ENCODE peak calls at places on chromosome 7, in ten cellular contexts. O is mesendoderm; M is endodermal cell; T is naive thymus-derived CD4-positive, alpha-beta T cell; D is IMR-90; C is hepatocyte; R is GM23248; A is A549; L is Peyer's patch; U is lower lobe of right lung. P is an unnamed sample.

GRCh38 chr7:91566333-91566732 is 302.1 kb downstream of the FZD1 start:
- DNase-seq in O (no peak), M (no peak), T (no peak), D (no peak), C (no peak), R (peak; percentile 45), A (no peak), L (no peak), U (no peak), P (no peak)

GRCh38 chr7:18860226-18860625 is 257.2 kb downstream of the TWIST1 start:
- DNase-seq in O (no peak), M (no peak), T (no peak), D (no peak), C (no peak), R (no peak), A (no peak), L (no peak), U (no peak), P (no peak)

GRCh38 chr7:94050046-94050445 is 45.9 kb upstream of the BET1 start:
- DNase-seq in O (no peak), M (no peak), T (no peak), D (no peak), C (no peak), R (no peak), A (no peak), L (peak; percentile 80), U (peak; percentile 48), P (no peak)

GRCh38 chr7:141558544-141559183 is 7.5 kb downstream of the AGK start:
- DNase-seq in O (no peak), M (no peak), T (no peak), D (peak; percentile 55), C (no peak), R (peak; percentile 9), A (no peak), L (no peak), U (no peak), P (peak; percentile 79)

GRCh38 chr7:50714851-50715250 is 67.8 kb downstream of the GRB10 start:
- DNase-seq in O (no peak), M (no peak), T (no peak), D (no peak), C (no peak), R (peak; percentile 23), A (peak; percentile 35), L (no peak), U (no peak), P (no peak)

GRCh38 chr7:134886353-134887057 is 99.8 kb upstream of the AGBL3 start:
- DNase-seq in O (peak; percentile 52), M (no peak), T (peak; percentile 18), D (peak; percentile 80), C (peak; percentile 38), R (peak; percentile 74), A (no peak), L (no peak), U (no peak), P (no peak)

GRCh38 chr7:111499027-111499426 is 63.3 kb downstream of the IMMP2L start:
- DNase-seq in O (no peak), M (no peak), T (no peak), D (peak; percentile 83), C (no peak), R (peak; percentile 58), A (peak; percentile 97), L (no peak), U (no peak), P (no peak)

GRCh38 chr7:100655908-100656674 is at the start of gene ACTL6B:
- DNase-seq in O (peak; percentile 82), M (peak; percentile 95), T (peak; percentile 56), D (peak; percentile 18), C (peak; percentile 73), R (peak; percentile 63), A (peak; percentile 36), L (peak; percentile 49), U (peak; percentile 67), P (peak; percentile 47)

GRCh38 chr7:42940985-42941847 is 9.0 kb downstream of the MRPL32 start:
- DNase-seq in O (peak; percentile 89), M (peak; percentile 95), T (peak; percentile 70), D (peak; percentile 66), C (peak; percentile 92), R (peak; percentile 78), A (peak; percentile 70), L (peak; percentile 92), U (peak; percentile 83), P (peak; percentile 61)

GRCh38 chr7:42950417-42950816 is 18.2 kb downstream of the MRPL32 start:
- DNase-seq in O (no peak), M (no peak), T (no peak), D (no peak), C (no peak), R (no peak), A (no peak), L (no peak), U (no peak), P (no peak)

GRCh38 chr7:42946616-42946928 is 14.4 kb downstream of the MRPL32 start:
- DNase-seq in O (no peak), M (no peak), T (no peak), D (no peak), C (no peak), R (no peak), A (no peak), L (no peak), U (no peak), P (no peak)

GRCh38 chr7:42947531-42947930 is 15.4 kb downstream of the MRPL32 start:
- DNase-seq in O (no peak), M (no peak), T (no peak), D (no peak), C (no peak), R (no peak), A (no peak), L (no peak), U (no peak), P (no peak)

GRCh38 chr7:42945821-42946615 is 13.8 kb downstream of the MRPL32 start:
- DNase-seq in O (no peak), M (no peak), T (no peak), D (no peak), C (no peak), R (peak; percentile 47), A (no peak), L (no peak), U (no peak), P (peak; percentile 71)
- H3K27ac ChIP-seq in O (no peak overlapping the region), M (no peak overlapping the region), T (no peak overlapping the region), D (no peak overlapping the region), C (no peak overlapping the region), R (no peak overlapping the region), A (no peak overlapping the region), L (no peak overlapping the region), U (no peak overlapping the region), P (no peak overlapping the region)

DNA sequence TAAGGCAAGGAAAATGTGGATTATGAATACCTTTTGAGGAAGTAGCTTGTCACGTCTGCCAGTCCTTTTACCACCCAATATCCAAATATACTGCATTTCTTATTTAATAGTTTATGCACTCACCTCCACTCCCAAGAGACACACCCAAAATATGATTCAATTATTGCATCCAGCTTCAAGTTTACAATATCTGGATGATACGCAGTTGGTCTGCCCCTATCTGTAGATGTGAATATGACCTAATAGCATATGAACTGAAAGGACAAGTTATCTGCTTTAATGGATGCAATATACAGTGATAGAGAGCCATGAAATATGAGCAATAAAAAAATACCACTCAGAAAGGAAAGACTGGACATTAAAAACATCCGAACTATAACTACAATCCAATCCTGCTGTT is 159.4 kb upstream of the MAGI2 start:
- DNase-seq in O (no peak), M (no peak), T (no peak), D (no peak), C (no peak), R (no peak), A (no peak), L (no peak), U (no peak), P (no peak)
- H3K4me1 ChIP-seq in O (no peaks in the 10 kb centered on the region), M (peaks cover 3% of the 10 kb centered on the region), T (no peaks in the 10 kb centered on the region), D (no peaks in the 10 kb centered on the region), C (peaks cover 6% of the 10 kb centered on the region), R (peaks cover 3% of the 10 kb centered on the region), A (no peaks in the 10 kb centered on the region), L (no peaks in the 10 kb centered on the region), U (no peaks in the 10 kb centered on the region), P (no peaks in the 10 kb centered on the region)

DNA sequence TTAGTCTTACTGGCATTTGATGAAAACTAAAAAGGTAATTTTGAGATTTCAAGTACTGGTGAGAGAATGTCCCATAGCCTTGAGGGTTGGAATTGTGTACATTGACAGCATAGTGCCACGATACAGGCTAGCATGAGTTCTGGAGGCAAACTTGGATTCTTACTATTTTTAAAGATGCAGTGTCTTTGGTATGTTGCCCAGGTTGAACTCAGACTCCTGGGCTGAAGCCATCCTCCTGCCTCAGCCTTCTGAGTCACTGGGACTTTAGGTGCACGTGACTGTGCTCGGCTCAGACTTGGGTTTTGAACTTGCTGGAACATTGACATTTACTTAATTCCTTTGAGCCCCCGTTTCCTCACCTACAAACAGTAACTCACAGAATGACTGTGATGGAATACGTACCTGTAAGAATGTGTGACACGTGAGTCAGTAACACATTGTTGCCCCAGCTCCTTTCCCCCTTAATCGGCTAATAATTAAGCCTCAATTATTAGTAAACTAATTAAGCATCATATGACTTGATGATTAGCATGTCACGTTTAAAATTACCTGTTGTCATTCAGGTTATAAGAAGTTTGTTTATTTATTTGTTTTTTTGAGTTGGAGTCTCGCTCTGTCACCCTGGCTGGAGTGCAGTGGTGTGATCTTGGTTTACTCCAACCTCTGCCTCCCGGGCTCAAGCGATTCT is 10.6 kb downstream of the DNAJB6 start:
- DNase-seq in O (no peak), M (no peak), T (no peak), D (peak; percentile 85), C (peak; percentile 34), R (peak; percentile 98), A (peak; percentile 46), L (no peak), U (no peak), P (no peak)
- H3K27ac ChIP-seq in O (no peak overlapping the region), M (no peak overlapping the region), T (no peak overlapping the region), D (no peak overlapping the region), C (no peak overlapping the region), R (peak overlapping the region; percentile 80), A (peak overlapping the region; percentile 29), L (no peak overlapping the region), U (no peak overlapping the region), P (no peak overlapping the region)

GRCh38 chr7:107171496-107171895 is 2.7 kb downstream of the HBP1 start:
- DNase-seq in O (no peak), M (no peak), T (no peak), D (no peak), C (no peak), R (no peak), A (no peak), L (no peak), U (no peak), P (no peak)

GRCh38 chr7:107173191-107173590 is 4.4 kb downstream of the HBP1 start:
- DNase-seq in O (peak; percentile 32), M (no peak), T (no peak), D (no peak), C (no peak), R (no peak), A (no peak), L (no peak), U (no peak), P (no peak)

GRCh38 chr7:107170051-107170661 is 1.4 kb downstream of the HBP1 start:
- DNase-seq in O (no peak), M (no peak), T (no peak), D (no peak), C (no peak), R (peak; percentile 31), A (no peak), L (no peak), U (no peak), P (no peak)

GRCh38 chr7:107173691-107174406 is 5.0 kb downstream of the HBP1 start:
- DNase-seq in O (no peak), M (no peak), T (no peak), D (no peak), C (no peak), R (no peak), A (no peak), L (no peak), U (no peak), P (no peak)

DNA sequence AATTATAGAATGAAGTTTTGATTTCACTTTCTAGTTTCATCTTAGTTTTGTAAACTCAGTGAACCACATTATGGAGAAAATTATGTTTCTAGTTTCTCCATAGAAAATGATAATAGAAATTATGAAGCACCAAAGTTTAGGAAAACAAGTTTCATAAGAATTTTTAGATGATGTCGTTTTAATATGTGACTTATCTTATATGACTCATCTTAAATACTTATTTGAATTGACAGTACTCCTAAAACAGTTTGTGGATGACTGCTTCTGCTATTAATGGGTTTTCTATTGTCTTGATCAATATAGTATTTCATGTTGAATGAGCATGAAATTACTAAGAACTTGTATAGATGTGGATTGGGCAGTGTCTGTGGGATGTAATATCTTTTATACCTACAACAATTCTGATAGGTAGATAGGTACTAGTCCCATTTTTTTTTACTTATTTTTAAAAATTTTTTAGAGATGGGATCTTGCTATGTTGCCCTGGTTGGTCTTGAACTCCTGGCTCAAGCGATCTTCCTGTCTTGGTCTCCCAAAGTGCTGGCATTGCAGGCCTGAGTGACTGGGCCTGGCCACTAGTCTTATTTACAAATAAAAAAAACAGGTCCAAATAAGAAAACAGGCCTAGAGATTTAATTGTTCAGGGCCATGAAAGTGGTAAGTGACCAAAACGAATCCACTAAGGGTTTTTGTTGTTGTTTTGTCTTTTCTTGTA is 3.7 kb downstream of the HBP1 start:
- DNase-seq in O (no peak), M (no peak), T (no peak), D (no peak), C (no peak), R (peak; percentile 20), A (no peak), L (no peak), U (no peak), P (no peak)
- H3K4me1 ChIP-seq in O (no peaks in the 10 kb centered on the region), M (no peaks in the 10 kb centered on the region), T (peaks cover 49% of the 10 kb centered on the region), D (peaks cover 3% of the 10 kb centered on the region), C (peaks cover 9% of the 10 kb centered on the region), R (peaks cover 16% of the 10 kb centered on the region), A (peaks cover 16% of the 10 kb centered on the region), L (no peaks in the 10 kb centered on the region), U (peaks cover 61% of the 10 kb centered on the region), P (peaks cover 64% of the 10 kb centered on the region)

P was measured in CD4-positive, CD25-positive, alpha-beta regulatory T cell.